ENCODE peak calls at places on chromosomes 1 and 21, in five cellular contexts. Y is stimulated activated CD4-positive, alpha-beta T cell treated with anti-CD3 and anti-CD28 coated beads, Interleukin-15, amount 100 ng/mL, for 24 hours; T is NB4; X is body of pancreas; Z is HuH-7. F is an unnamed sample.

GRCh38 chr21:43210454-43211084 is 41.8 kb downstream of the CRYAA start:
- DNase-seq in X (no peak), T (no peak), Z (no peak), Y (no peak), F (no peak)

GRCh38 chr1:3237994-3238704 is 169.1 kb downstream of the PRDM16 start:
- DNase-seq in Y (no peak), Z (no peak), X (no peak), T (no peak), F (no peak)

GRCh38 chr1:10793129-10793651 is 3.3 kb downstream of the CASZ1 start:
- DNase-seq in T (peak; percentile 74), Z (no peak), Y (no peak), X (peak; percentile 43), F (peak; percentile 33)

GRCh38 chr1:160993544-160993943 is 27.4 kb downstream of the F11R start:
- DNase-seq in Z (no peak), T (peak; percentile 70), X (no peak), Y (no peak), F (peak; percentile 58)

GRCh38 chr21:41768371-41769042 is 1.7 kb upstream of the RIPK4 start:
- DNase-seq in Z (peak; percentile 86), Y (peak; percentile 22), X (peak; percentile 91), T (peak; percentile 24), F (peak; percentile 81)

GRCh38 chr1:109112056-109112651 is 1.8 kb upstream of the ELAPOR1 start:
- DNase-seq in Y (no peak), T (peak; percentile 68), Z (no peak), X (no peak), F (peak; percentile 16)

GRCh38 chr1:232529747-232530146 is 100.2 kb downstream of the SIPA1L2 start:
- DNase-seq in X (no peak), T (no peak), Z (no peak), Y (no peak), F (no peak)

GRCh38 chr1:167671727-167672511 is 41.9 kb downstream of the RCSD1 start:
- DNase-seq in Z (no peak), T (peak; percentile 49), Y (no peak), X (no peak), F (no peak)

GRCh38 chr1:3543076-3544049 is 67.9 kb downstream of the MEGF6 start:
- DNase-seq in X (peak; percentile 13), Z (no peak), Y (no peak), T (no peak), F (peak; percentile 98)

GRCh38 chr1:125086611-125087010 is 3901.8 kb downstream of the SRGAP2C start:
- DNase-seq in Y (no peak), Z (no peak), X (no peak), T (no peak), F (no peak)

GRCh38 chr1:2945821-2946231 is 75.4 kb upstream of the ACTRT2 start:
- DNase-seq in T (no peak), Y (no peak), X (peak; percentile 2), Z (no peak), F (no peak)

GRCh38 chr1:117210831-117211261 is at the start of gene VTCN1:
- DNase-seq in Y (no peak), Z (no peak), T (no peak), X (peak; percentile 64), F (no peak)

GRCh38 chr1:39146681-39147080 is 57.8 kb upstream of the MACF1 start:
- DNase-seq in Z (no peak), Y (no peak), T (no peak), X (no peak), F (no peak)

GRCh38 chr1:111880866-111881837 is 108.3 kb downstream of the KCND3 start:
- DNase-seq in Y (no peak), Z (no peak), T (no peak), X (no peak), F (no peak)

GRCh38 chr1:16189921-16190499 is 22.4 kb downstream of the ARHGEF19 start:
- DNase-seq in Y (no peak), Z (no peak), T (no peak), X (no peak), F (peak; percentile 82)

GRCh38 chr1:160077496-160077895 is 3.8 kb upstream of the KCNJ9 start:
- DNase-seq in Z (no peak), Y (no peak), T (no peak), X (no peak), F (no peak)

GRCh38 chr1:201215531-201216357 is 25.1 kb downstream of the IGFN1 start:
- DNase-seq in X (no peak), T (no peak), Y (no peak), Z (no peak), F (no peak)

GRCh38 chr1:228935855-228936727 is 200.8 kb downstream of the RHOU start:
- DNase-seq in Y (no peak), Z (no peak), X (no peak), T (peak; percentile 45), F (no peak)

GRCh38 chr1:226610671-226611070 is 62.1 kb downstream of the STUM start:
- DNase-seq in T (no peak), X (no peak), Y (no peak), Z (no peak), F (no peak)

GRCh38 chr1:119046429-119047039 is 58.4 kb upstream of the TBX15 start:
- DNase-seq in X (no peak), T (no peak), Z (no peak), Y (no peak), F (peak; percentile 60)

GRCh38 chr1:32876341-32877210 is 5.9 kb upstream of the FNDC5 start:
- DNase-seq in Z (peak; percentile 92), T (peak; percentile 71), X (peak; percentile 81), Y (peak; percentile 59), F (peak; percentile 67)

GRCh38 chr1:205748398-205749093 is 1.4 kb downstream of the NUCKS1 start:
- DNase-seq in Z (peak; percentile 51), T (peak; percentile 78), X (peak; percentile 13), Y (peak; percentile 55), F (peak; percentile 54)